ENCODE peak calls at places on chromosomes 2 and 18, in nine cellular contexts. Q, I, E, U, T, N, H, K and D are unnamed samples.

GRCh38 chr2:158921599-158922408 is 46.6 kb upstream of the TANC1 start:
- DNase-seq in Q (no peak), I (no peak), E (no peak), U (no peak), T (no peak), N (no peak), H (no peak), K (no peak), D (no peak)

GRCh38 chr2:188285049-188285448 is 6.6 kb upstream of the GULP1 start:
- DNase-seq in Q (no peak), I (no peak), E (no peak), U (no peak), T (no peak), N (no peak), H (no peak), K (no peak), D (no peak)

GRCh38 chr2:105103481-105103880 is 65.6 kb downstream of the MRPS9 start:
- DNase-seq in Q (no peak), I (no peak), E (no peak), U (no peak), T (no peak), N (no peak), H (no peak), K (no peak), D (no peak)

GRCh38 chr18:70377857-70378701 is 89.2 kb downstream of the SOCS6 start:
- DNase-seq in Q (no peak), I (no peak), E (no peak), U (no peak), T (no peak), N (no peak), H (no peak), K (no peak), D (no peak)

GRCh38 chr2:41863062-41863461 is 184.8 kb upstream of the PKDCC start:
- DNase-seq in Q (no peak), I (no peak), E (no peak), U (no peak), T (no peak), N (no peak), H (no peak), K (no peak), D (no peak)

GRCh38 chr2:56008661-56009411 is 85.3 kb upstream of the EFEMP1 start:
- DNase-seq in Q (peak; percentile 50), I (no peak), E (peak; percentile 70), U (peak; percentile 59), T (no peak), N (peak; percentile 45), H (no peak), K (peak; percentile 71), D (peak; percentile 72)

GRCh38 chr18:42929181-42929580 is 186.3 kb downstream of the RIT2 start:
- DNase-seq in Q (no peak), I (no peak), E (no peak), U (no peak), T (no peak), N (no peak), H (no peak), K (no peak), D (no peak)

GRCh38 chr2:19109521-19109920 is 248.9 kb downstream of the OSR1 start:
- DNase-seq in Q (no peak), I (no peak), E (no peak), U (no peak), T (no peak), N (no peak), H (no peak), K (no peak), D (no peak)

GRCh38 chr2:70999362-70999761 is 4.7 kb upstream of the TEX261 start:
- DNase-seq in Q (no peak), I (no peak), E (no peak), U (no peak), T (no peak), N (no peak), H (no peak), K (no peak), D (no peak)

GRCh38 chr18:34805117-34805882 is 95.2 kb downstream of the DTNA start:
- DNase-seq in Q (no peak), I (no peak), E (no peak), U (no peak), T (no peak), N (no peak), H (no peak), K (no peak), D (no peak)

GRCh38 chr2:217525076-217525475 is 477.7 kb downstream of the TNS1 start:
- DNase-seq in Q (no peak), I (no peak), E (no peak), U (no peak), T (no peak), N (no peak), H (no peak), K (no peak), D (no peak)

GRCh38 chr2:8954990-8955389 is 48.5 kb downstream of the MBOAT2 start:
- DNase-seq in Q (no peak), I (no peak), E (no peak), U (no peak), T (no peak), N (no peak), H (no peak), K (peak; percentile 2), D (no peak)

GRCh38 chr2:233458031-233458610 is 103.8 kb downstream of the DGKD start:
- DNase-seq in Q (no peak), I (no peak), E (no peak), U (no peak), T (no peak), N (no peak), H (no peak), K (no peak), D (no peak)

GRCh38 chr2:54757496-54757895 is 34.0 kb downstream of the EML6 start:
- DNase-seq in Q (peak; percentile 24), I (no peak), E (no peak), U (no peak), T (no peak), N (peak; percentile 51), H (peak; percentile 2), K (peak; percentile 35), D (no peak)

GRCh38 chr18:8367217-8367988 is 241.8 kb upstream of the RAB12 start:
- DNase-seq in Q (peak; percentile 77), I (peak; percentile 29), E (peak; percentile 48), U (no peak), T (peak; percentile 48), N (peak; percentile 49), H (peak; percentile 26), K (no peak), D (no peak)

GRCh38 chr2:174059178-174059874 is 94.2 kb upstream of the SP3 start:
- DNase-seq in Q (no peak), I (no peak), E (no peak), U (peak; percentile 44), T (no peak), N (peak; percentile 42), H (no peak), K (peak; percentile 78), D (peak; percentile 63)

GRCh38 chr2:39275016-39275415 is 31.2 kb upstream of the CDKL4 start:
- DNase-seq in Q (no peak), I (no peak), E (no peak), U (no peak), T (no peak), N (peak; percentile 47), H (no peak), K (peak; percentile 7), D (no peak)

GRCh38 chr2:201551901-201552300 is 91.4 kb downstream of the TMEM237 start:
- DNase-seq in Q (no peak), I (no peak), E (no peak), U (no peak), T (no peak), N (no peak), H (no peak), K (no peak), D (no peak)

GRCh38 chr2:239167011-239167673 is 233.7 kb downstream of the HDAC4 start:
- DNase-seq in Q (no peak), I (no peak), E (no peak), U (no peak), T (no peak), N (no peak), H (no peak), K (no peak), D (no peak)

GRCh38 chr18:40672590-40672989 is 1282.4 kb upstream of the PIK3C3 start:
- DNase-seq in Q (no peak), I (no peak), E (no peak), U (no peak), T (no peak), N (no peak), H (no peak), K (no peak), D (no peak)

GRCh38 chr2:11352781-11353537 is 8.5 kb upstream of the ROCK2 start:
- DNase-seq in Q (no peak), I (no peak), E (no peak), U (no peak), T (no peak), N (no peak), H (no peak), K (no peak), D (no peak)

GRCh38 chr18:23805898-23806297 is 116.6 kb downstream of the LAMA3 start:
- DNase-seq in Q (no peak), I (no peak), E (no peak), U (peak; percentile 48), T (no peak), N (peak; percentile 41), H (no peak), K (no peak), D (no peak)

GRCh38 chr2:142220901-142221300 is 90.1 kb upstream of the LRP1B start:
- DNase-seq in Q (no peak), I (no peak), E (no peak), U (peak; percentile 43), T (no peak), N (no peak), H (no peak), K (no peak), D (no peak)